ENCODE peak calls at places on chromosomes 2 and 18, in six cellular contexts. L, D, R, Z, E and U are unnamed samples.

GRCh38 chr2:127106457-127106997 is 427 bp downstream of the BIN1 start:
- DNase-seq in R (peak; percentile 22), D (no peak), L (no peak), Z (peak; percentile 26), E (peak; percentile 47), U (no peak)

GRCh38 chr2:18903750-18904149 is 314.4 kb upstream of the NT5C1B start:
- DNase-seq in E (no peak), R (no peak), L (no peak), Z (no peak), D (peak; percentile 22), U (no peak)

GRCh38 chr2:172087780-172088244 is 2.5 kb downstream of the DLX1 start:
- DNase-seq in L (no peak), E (peak; percentile 66), D (no peak), Z (no peak), R (no peak), U (no peak)

GRCh38 chr18:54284967-54285785 is 15.9 kb downstream of the POLI start:
- DNase-seq in R (no peak), L (no peak), E (no peak), Z (peak; percentile 73), D (peak; percentile 74), U (no peak)

GRCh38 chr2:20447437-20448245 is 767 bp downstream of the RHOB start:
- DNase-seq in E (peak; percentile 67), R (peak; percentile 45), L (no peak), Z (peak; percentile 37), D (peak; percentile 44), U (no peak)

GRCh38 chr2:28326873-28327495 is 65.7 kb upstream of the FOSL2 start:
- DNase-seq in Z (no peak), R (no peak), L (no peak), D (no peak), E (no peak), U (no peak)

GRCh38 chr2:16952805-16953204 is 287.2 kb upstream of the CYRIA start:
- DNase-seq in D (no peak), Z (no peak), E (no peak), R (no peak), L (no peak), U (no peak)

GRCh38 chr2:96913398-96914202 is 43.7 kb upstream of the SEMA4C start:
- DNase-seq in Z (peak; percentile 45), E (no peak), R (no peak), D (no peak), L (peak; percentile 33), U (peak; percentile 36)

GRCh38 chr2:127631997-127632581 is 13.9 kb upstream of the GPR17 start:
- DNase-seq in E (no peak), R (no peak), D (no peak), Z (no peak), L (no peak), U (no peak)

GRCh38 chr2:219627105-219628100 is at the start of gene SLC4A3:
- DNase-seq in D (peak; percentile 51), L (no peak), Z (no peak), R (peak; percentile 54), E (peak; percentile 86), U (no peak)

GRCh38 chr18:59264136-59264571 is 9.1 kb downstream of the RAX start:
- DNase-seq in E (peak; percentile 72), D (no peak), R (no peak), Z (no peak), L (no peak), U (no peak)

GRCh38 chr2:6917071-6917760 is at the start of gene RNF144A:
- DNase-seq in E (peak; percentile 88), Z (peak; percentile 79), D (peak; percentile 61), L (peak; percentile 34), R (peak; percentile 81), U (no peak)